ENCODE peak calls at places on chromosomes 1 and 21, in five cellular contexts. M is uterus, O is endodermal cell, N is aorta, X is SK-N-MC. V is an unnamed sample.
A peak's percentile ranks its signal among the peaks of the same experiment; 100 is the strongest.

GRCh38 chr1:214463596-214463995 is 87.8 kb downstream of the PTPN14 start:
- DNase-seq in N (no peak), O (no peak), X (no peak), M (no peak), V (no peak)

GRCh38 chr1:67126111-67126746 is 8.5 kb downstream of the C1orf141 start:
- DNase-seq in O (no peak), M (no peak), N (no peak), X (no peak), V (no peak)

GRCh38 chr1:62877579-62877978 is 93.6 kb downstream of the ATG4C start:
- DNase-seq in X (no peak), N (no peak), O (no peak), M (no peak), V (no peak)

GRCh38 chr1:154627247-154628121 is 19.5 kb upstream of the ADAR start:
- DNase-seq in M (peak; percentile 90), N (peak; percentile 97), X (peak; percentile 75), O (peak; percentile 96), V (peak; percentile 92)

GRCh38 chr1:115114308-115114707 is 25.0 kb upstream of the TSPAN2 start:
- DNase-seq in M (no peak), X (no peak), O (no peak), N (peak; percentile 75), V (no peak)

GRCh38 chr1:55302972-55303371 is 87.8 kb upstream of the USP24 start:
- DNase-seq in X (no peak), N (no peak), O (no peak), M (no peak), V (no peak)

GRCh38 chr1:248853668-248854375 is 5.1 kb downstream of the ZNF692 start:
- DNase-seq in X (no peak), O (peak; percentile 34), M (no peak), N (no peak), V (no peak)

GRCh38 chr1:227733751-227734545 is 1.2 kb downstream of the JMJD4 start:
- DNase-seq in X (no peak), N (peak; percentile 71), M (no peak), O (no peak), V (no peak)

GRCh38 chr21:46116189-46116845 is 18.4 kb downstream of the COL6A2 start:
- DNase-seq in N (peak; percentile 68), M (peak; percentile 14), X (no peak), O (peak; percentile 31), V (no peak)

GRCh38 chr21:35658242-35658641 is 402.1 kb downstream of the SETD4 start:
- DNase-seq in O (no peak), X (no peak), N (no peak), M (no peak), V (no peak)

GRCh38 chr1:47906009-47906432 is 91.2 kb downstream of the TRABD2B start:
- DNase-seq in X (no peak), N (no peak), O (no peak), M (peak; percentile 17), V (no peak)

GRCh38 chr1:56404561-56405030 is 174.8 kb downstream of the PLPP3 start:
- DNase-seq in O (no peak), N (no peak), X (no peak), M (no peak), V (no peak)

GRCh38 chr1:11196945-11197344 is 7.8 kb downstream of the ANGPTL7 start:
- DNase-seq in M (no peak), X (no peak), O (no peak), N (no peak), V (no peak)

GRCh38 chr1:11194407-11195176 is 5.4 kb downstream of the ANGPTL7 start:
- DNase-seq in M (no peak), N (no peak), O (no peak), X (no peak), V (no peak)

GRCh38 chr1:11198257-11198656 is 9.1 kb downstream of the ANGPTL7 start:
- DNase-seq in X (no peak), M (no peak), O (no peak), N (no peak), V (no peak)

GRCh38 chr1:11198851-11199628 is 9.9 kb downstream of the ANGPTL7 start:
- DNase-seq in M (no peak), X (no peak), N (no peak), O (no peak), V (no peak)

DNA sequence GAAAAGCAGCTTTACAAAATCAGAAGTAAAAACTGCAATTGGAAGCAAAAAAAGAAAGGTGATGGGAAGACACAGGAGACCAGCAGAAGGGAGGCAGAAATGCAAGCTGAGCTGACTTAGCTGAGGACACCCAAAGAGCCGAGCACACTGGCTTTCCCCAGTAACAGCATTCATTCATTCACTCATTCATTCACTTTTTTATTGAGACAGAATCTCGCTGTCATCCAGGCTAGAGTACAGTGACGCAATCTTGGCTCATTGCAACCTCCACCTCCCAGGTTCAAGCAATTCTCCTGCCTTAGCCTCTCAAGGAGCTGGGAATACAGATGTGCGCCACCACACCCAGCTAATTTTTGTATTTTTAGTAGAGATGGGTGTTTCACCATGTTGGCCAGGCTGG is 8.2 kb downstream of the ANGPTL7 start:
- DNase-seq in M (no peak), X (no peak), O (no peak), N (no peak), V (no peak)
- H3K36me3 ChIP-seq in M (no peaks in the 10 kb centered on the region), X (peaks cover 39% of the 10 kb centered on the region), O (peaks cover 52% of the 10 kb centered on the region), N (peaks cover 13% of the 10 kb centered on the region), V (peaks cover 56% of the 10 kb centered on the region)

DNA sequence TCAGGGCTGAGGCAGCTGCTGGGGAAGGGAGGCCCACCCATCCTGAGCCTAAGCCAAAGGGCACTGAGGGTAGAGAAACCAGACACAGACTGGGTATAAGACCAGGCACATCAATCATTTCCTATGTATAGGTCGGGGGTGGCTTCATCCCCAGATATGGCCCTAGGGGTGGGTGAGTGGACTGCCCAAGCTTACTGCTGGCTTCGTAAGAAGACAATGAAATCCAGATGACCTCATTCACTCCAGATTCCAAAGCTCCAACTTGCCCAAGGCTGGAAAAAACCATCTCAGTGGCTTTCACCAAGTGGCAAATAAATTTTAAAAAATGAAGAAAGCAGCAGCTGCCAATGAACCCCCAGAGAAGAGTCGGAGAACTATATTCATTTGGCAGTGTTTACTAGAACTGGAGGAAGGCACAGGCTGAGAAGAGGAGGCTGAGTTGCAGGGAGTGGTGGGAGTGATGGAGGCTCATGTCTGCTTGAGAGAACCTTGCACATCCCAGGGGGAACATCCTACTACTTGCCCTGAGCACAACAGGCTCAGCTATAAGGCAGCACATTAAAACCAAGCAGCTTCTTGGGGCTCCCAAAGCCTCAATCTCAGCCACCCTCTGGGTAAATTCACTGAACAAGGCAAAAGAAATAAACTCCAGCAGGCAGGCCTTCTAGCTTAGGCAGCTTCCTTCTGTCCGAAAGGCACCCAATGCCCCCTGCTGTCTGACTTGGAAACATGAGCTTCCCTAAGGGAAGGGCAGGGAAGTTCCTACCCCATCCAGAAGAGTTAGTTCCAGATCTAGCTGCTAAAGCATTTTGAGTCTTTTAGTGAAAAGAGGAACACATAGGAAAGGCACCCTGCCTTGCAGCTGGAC is 14.1 kb downstream of the PEA15 start:
- DNase-seq in X (no peak), N (no peak), M (no peak), O (peak; percentile 82), V (no peak)
- H3K36me3 ChIP-seq in X (peaks cover 98% of the 10 kb centered on the region), N (peaks cover 3% of the 10 kb centered on the region), M (no peaks in the 10 kb centered on the region), O (peaks cover 96% of the 10 kb centered on the region), V (peaks cover 90% of the 10 kb centered on the region)

GRCh38 chr1:40982721-40983120 is 3.2 kb downstream of the CTPS1 start:
- DNase-seq in N (no peak), X (no peak), O (no peak), M (peak; percentile 42), V (no peak)

GRCh38 chr1:40980068-40980452 is 564 bp downstream of the CTPS1 start:
- DNase-seq in N (no peak), X (no peak), O (no peak), M (no peak), V (no peak)

GRCh38 chr1:40983286-40983685 is 3.8 kb downstream of the CTPS1 start:
- DNase-seq in M (no peak), O (no peak), X (no peak), N (no peak), V (no peak)

GRCh38 chr1:40980453-40981121 is 1.1 kb downstream of the CTPS1 start:
- DNase-seq in N (peak; percentile 78), M (peak; percentile 29), O (peak; percentile 72), X (no peak), V (peak; percentile 66)

GRCh38 chr1:40981702-40982448 is 2.4 kb downstream of the CTPS1 start:
- DNase-seq in O (no peak), X (no peak), N (no peak), M (peak; percentile 45), V (no peak)
- H3K36me3 ChIP-seq in O (peaks cover 43% of the 10 kb centered on the region), X (peaks cover 53% of the 10 kb centered on the region), N (no peaks in the 10 kb centered on the region), M (no peaks in the 10 kb centered on the region), V (peaks cover 33% of the 10 kb centered on the region)

DNA sequence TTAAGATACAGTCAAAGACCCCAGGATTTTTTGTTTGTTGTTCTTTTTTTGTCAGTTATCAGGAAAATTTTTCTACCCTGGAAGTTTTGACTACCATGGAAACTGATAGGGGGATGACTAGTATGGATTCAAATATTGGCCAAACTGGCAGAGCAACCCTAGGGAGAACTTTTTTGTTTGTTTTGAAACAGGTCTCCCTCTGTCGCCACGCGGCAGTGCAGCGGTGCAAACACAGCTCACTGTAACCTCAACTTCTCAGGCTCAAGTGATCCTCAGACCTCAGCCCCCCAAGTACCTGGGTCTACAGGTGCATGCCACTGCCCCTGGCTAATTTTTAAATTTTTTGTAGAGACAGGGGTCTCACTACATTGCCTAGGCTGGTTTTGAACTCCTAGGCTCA is 46.6 kb downstream of the TOR3A start:
- DNase-seq in M (no peak), X (no peak), O (no peak), N (no peak), V (no peak)
- H3K36me3 ChIP-seq in M (no peaks in the 10 kb centered on the region), X (peaks cover 5% of the 10 kb centered on the region), O (peaks cover 30% of the 10 kb centered on the region), N (no peaks in the 10 kb centered on the region), V (no peaks in the 10 kb centered on the region)

GRCh38 chr1:31670583-31670944 is 25.9 kb upstream of the PEF1 start:
- DNase-seq in O (no peak), X (no peak), M (no peak), N (no peak), V (no peak)

GRCh38 chr1:31668303-31668883 is 23.7 kb upstream of the PEF1 start:
- DNase-seq in M (no peak), X (no peak), N (no peak), O (no peak), V (no peak)

GRCh38 chr1:31669786-31670582 is 25.3 kb upstream of the PEF1 start:
- DNase-seq in N (peak; percentile 95), O (peak; percentile 78), X (no peak), M (peak; percentile 70), V (peak; percentile 20)

GRCh38 chr1:31671147-31671546 is 26.5 kb upstream of the PEF1 start:
- DNase-seq in X (no peak), N (no peak), O (no peak), M (no peak), V (no peak)

GRCh38 chr1:31669433-31669785 is 24.7 kb upstream of the PEF1 start:
- DNase-seq in N (no peak), O (no peak), X (no peak), M (no peak), V (no peak)
- H3K36me3 ChIP-seq in N (no peaks in the 10 kb centered on the region), O (no peaks in the 10 kb centered on the region), X (peaks cover 66% of the 10 kb centered on the region), M (no peaks in the 10 kb centered on the region), V (no peaks in the 10 kb centered on the region)

V was measured in CD4-positive, alpha-beta memory T cell.